ENCODE peak calls at places on chromosome 17, in four cellular contexts. One of them, this sample, is unnamed.

GRCh38 chr17:47990962-47991731 is 20.2 kb downstream of the CDK5RAP3 start:
- DNase-seq in HTR-8/SVneo: no peak
- DNase-seq in activated gamma-delta T cell treated with anti-CD3 and anti-CD28 coated beads, Interleukin-2, amount 50 U/mL, for 16 hours: no peak
- DNase-seq in iris pigment epithelial cell: no peak
- DNase-seq in this sample: no peak

GRCh38 chr17:76678330-76678729 is 32.4 kb downstream of the MXRA7 start:
- DNase-seq in HTR-8/SVneo: no peak
- DNase-seq in iris pigment epithelial cell: no peak
- DNase-seq in activated gamma-delta T cell treated with anti-CD3 and anti-CD28 coated beads, Interleukin-2, amount 50 U/mL, for 16 hours: peak
- DNase-seq in this sample: peak

GRCh38 chr17:80513892-80514291 is 30.7 kb upstream of the RPTOR start:
- DNase-seq in activated gamma-delta T cell treated with anti-CD3 and anti-CD28 coated beads, Interleukin-2, amount 50 U/mL, for 16 hours: no peak
- DNase-seq in HTR-8/SVneo: no peak
- DNase-seq in iris pigment epithelial cell: peak
- DNase-seq in this sample: no peak

GRCh38 chr17:19538095-19539039 is 4.7 kb downstream of the SLC47A1 start:
- DNase-seq in HTR-8/SVneo: no peak
- DNase-seq in activated gamma-delta T cell treated with anti-CD3 and anti-CD28 coated beads, Interleukin-2, amount 50 U/mL, for 16 hours: no peak
- DNase-seq in iris pigment epithelial cell: no peak
- DNase-seq in this sample: no peak

GRCh38 chr17:51298508-51299371 is 38.4 kb downstream of the UTP18 start:
- DNase-seq in HTR-8/SVneo: peak
- DNase-seq in iris pigment epithelial cell: peak
- DNase-seq in activated gamma-delta T cell treated with anti-CD3 and anti-CD28 coated beads, Interleukin-2, amount 50 U/mL, for 16 hours: no peak
- DNase-seq in this sample: no peak

GRCh38 chr17:60305141-60305540 is 86.8 kb downstream of the USP32 start:
- DNase-seq in iris pigment epithelial cell: peak
- DNase-seq in activated gamma-delta T cell treated with anti-CD3 and anti-CD28 coated beads, Interleukin-2, amount 50 U/mL, for 16 hours: no peak
- DNase-seq in HTR-8/SVneo: no peak
- DNase-seq in this sample: no peak

GRCh38 chr17:75525806-75526554 is 483 bp downstream of the LLGL2 start:
- DNase-seq in iris pigment epithelial cell: no peak
- DNase-seq in activated gamma-delta T cell treated with anti-CD3 and anti-CD28 coated beads, Interleukin-2, amount 50 U/mL, for 16 hours: no peak
- DNase-seq in HTR-8/SVneo: no peak
- DNase-seq in this sample: no peak

GRCh38 chr17:35679007-35679682 is 52.3 kb upstream of the RASL10B start:
- DNase-seq in activated gamma-delta T cell treated with anti-CD3 and anti-CD28 coated beads, Interleukin-2, amount 50 U/mL, for 16 hours: no peak
- DNase-seq in iris pigment epithelial cell: peak
- DNase-seq in HTR-8/SVneo: no peak
- DNase-seq in this sample: no peak

GRCh38 chr17:59829217-59830006 is 63.3 kb downstream of the TUBD1 start:
- DNase-seq in activated gamma-delta T cell treated with anti-CD3 and anti-CD28 coated beads, Interleukin-2, amount 50 U/mL, for 16 hours: no peak
- DNase-seq in HTR-8/SVneo: peak
- DNase-seq in iris pigment epithelial cell: peak
- DNase-seq in this sample: peak

GRCh38 chr17:47280072-47280811 is 26.6 kb downstream of the ITGB3 start:
- DNase-seq in iris pigment epithelial cell: peak
- DNase-seq in HTR-8/SVneo: no peak
- DNase-seq in activated gamma-delta T cell treated with anti-CD3 and anti-CD28 coated beads, Interleukin-2, amount 50 U/mL, for 16 hours: no peak
- DNase-seq in this sample: no peak

GRCh38 chr17:7307686-7308624 is 527 bp downstream of the EIF5A start:
- DNase-seq in iris pigment epithelial cell: peak
- DNase-seq in HTR-8/SVneo: no peak
- DNase-seq in activated gamma-delta T cell treated with anti-CD3 and anti-CD28 coated beads, Interleukin-2, amount 50 U/mL, for 16 hours: no peak
- DNase-seq in this sample: peak

GRCh38 chr17:17358060-17358751 is 55.0 kb downstream of the NT5M start:
- DNase-seq in iris pigment epithelial cell: no peak
- DNase-seq in activated gamma-delta T cell treated with anti-CD3 and anti-CD28 coated beads, Interleukin-2, amount 50 U/mL, for 16 hours: no peak
- DNase-seq in HTR-8/SVneo: no peak
- DNase-seq in this sample: no peak

GRCh38 chr17:34822007-34822737 is 139.1 kb downstream of the CCT6B start:
- DNase-seq in iris pigment epithelial cell: no peak
- DNase-seq in activated gamma-delta T cell treated with anti-CD3 and anti-CD28 coated beads, Interleukin-2, amount 50 U/mL, for 16 hours: no peak
- DNase-seq in HTR-8/SVneo: no peak
- DNase-seq in this sample: no peak

GRCh38 chr17:73986641-73987177 is 216.8 kb upstream of the RPL38 start:
- DNase-seq in iris pigment epithelial cell: no peak
- DNase-seq in HTR-8/SVneo: no peak
- DNase-seq in activated gamma-delta T cell treated with anti-CD3 and anti-CD28 coated beads, Interleukin-2, amount 50 U/mL, for 16 hours: no peak
- DNase-seq in this sample: no peak

GRCh38 chr17:29667969-29668368 is 45.3 kb upstream of the CORO6 start:
- DNase-seq in iris pigment epithelial cell: no peak
- DNase-seq in activated gamma-delta T cell treated with anti-CD3 and anti-CD28 coated beads, Interleukin-2, amount 50 U/mL, for 16 hours: no peak
- DNase-seq in HTR-8/SVneo: no peak
- DNase-seq in this sample: no peak

GRCh38 chr17:47946516-47946915 is 5.1 kb downstream of the PNPO start:
- DNase-seq in activated gamma-delta T cell treated with anti-CD3 and anti-CD28 coated beads, Interleukin-2, amount 50 U/mL, for 16 hours: no peak
- DNase-seq in HTR-8/SVneo: no peak
- DNase-seq in iris pigment epithelial cell: no peak
- DNase-seq in this sample: no peak

GRCh38 chr17:32551186-32551955 is 64.6 kb downstream of the CDK5R1 start:
- DNase-seq in activated gamma-delta T cell treated with anti-CD3 and anti-CD28 coated beads, Interleukin-2, amount 50 U/mL, for 16 hours: no peak
- DNase-seq in HTR-8/SVneo: no peak
- DNase-seq in iris pigment epithelial cell: peak
- DNase-seq in this sample: peak

GRCh38 chr17:48310748-48311213 is 119.2 kb downstream of the SKAP1 start:
- DNase-seq in HTR-8/SVneo: no peak
- DNase-seq in iris pigment epithelial cell: no peak
- DNase-seq in activated gamma-delta T cell treated with anti-CD3 and anti-CD28 coated beads, Interleukin-2, amount 50 U/mL, for 16 hours: no peak
- DNase-seq in this sample: no peak

GRCh38 chr17:2264023-2264860 is 39.3 kb downstream of the SMG6 start:
- DNase-seq in HTR-8/SVneo: no peak
- DNase-seq in iris pigment epithelial cell: peak
- DNase-seq in activated gamma-delta T cell treated with anti-CD3 and anti-CD28 coated beads, Interleukin-2, amount 50 U/mL, for 16 hours: no peak
- DNase-seq in this sample: no peak

GRCh38 chr17:8742274-8742673 is 2.4 kb downstream of the CCDC42 start:
- DNase-seq in activated gamma-delta T cell treated with anti-CD3 and anti-CD28 coated beads, Interleukin-2, amount 50 U/mL, for 16 hours: no peak
- DNase-seq in iris pigment epithelial cell: no peak
- DNase-seq in HTR-8/SVneo: no peak
- DNase-seq in this sample: no peak

GRCh38 chr17:50483266-50483665 is 4.6 kb downstream of the RSAD1 start:
- DNase-seq in HTR-8/SVneo: no peak
- DNase-seq in activated gamma-delta T cell treated with anti-CD3 and anti-CD28 coated beads, Interleukin-2, amount 50 U/mL, for 16 hours: no peak
- DNase-seq in iris pigment epithelial cell: no peak
- DNase-seq in this sample: no peak

GRCh38 chr17:50887705-50888245 is 21.6 kb upstream of the TOB1 start:
- DNase-seq in iris pigment epithelial cell: no peak
- DNase-seq in HTR-8/SVneo: no peak
- DNase-seq in activated gamma-delta T cell treated with anti-CD3 and anti-CD28 coated beads, Interleukin-2, amount 50 U/mL, for 16 hours: no peak
- DNase-seq in this sample: no peak

GRCh38 chr17:58595194-58595792 is 80.9 kb upstream of the MTMR4 start:
- DNase-seq in activated gamma-delta T cell treated with anti-CD3 and anti-CD28 coated beads, Interleukin-2, amount 50 U/mL, for 16 hours: no peak
- DNase-seq in HTR-8/SVneo: no peak
- DNase-seq in iris pigment epithelial cell: no peak
- DNase-seq in this sample: no peak

GRCh38 chr17:33500141-33500540 is 207.0 kb upstream of the ASIC2 start:
- DNase-seq in activated gamma-delta T cell treated with anti-CD3 and anti-CD28 coated beads, Interleukin-2, amount 50 U/mL, for 16 hours: no peak
- DNase-seq in iris pigment epithelial cell: no peak
- DNase-seq in HTR-8/SVneo: no peak
- DNase-seq in this sample: no peak

GRCh38 chr17:27550974-27551505 is 79.9 kb upstream of the LGALS9 start:
- DNase-seq in HTR-8/SVneo: no peak
- DNase-seq in iris pigment epithelial cell: no peak
- DNase-seq in activated gamma-delta T cell treated with anti-CD3 and anti-CD28 coated beads, Interleukin-2, amount 50 U/mL, for 16 hours: no peak
- DNase-seq in this sample: no peak

GRCh38 chr17:4177732-4178131 is 34.7 kb downstream of the CYB5D2 start:
- DNase-seq in HTR-8/SVneo: no peak
- DNase-seq in iris pigment epithelial cell: no peak
- DNase-seq in activated gamma-delta T cell treated with anti-CD3 and anti-CD28 coated beads, Interleukin-2, amount 50 U/mL, for 16 hours: no peak
- DNase-seq in this sample: no peak

GRCh38 chr17:3848229-3848628 is 2.2 kb upstream of the NCBP3 start:
- DNase-seq in activated gamma-delta T cell treated with anti-CD3 and anti-CD28 coated beads, Interleukin-2, amount 50 U/mL, for 16 hours: no peak
- DNase-seq in HTR-8/SVneo: no peak
- DNase-seq in iris pigment epithelial cell: no peak
- DNase-seq in this sample: no peak

GRCh38 chr17:73466704-73467433 is 155.1 kb upstream of the CDC42EP4 start:
- DNase-seq in HTR-8/SVneo: no peak
- DNase-seq in iris pigment epithelial cell: no peak
- DNase-seq in activated gamma-delta T cell treated with anti-CD3 and anti-CD28 coated beads, Interleukin-2, amount 50 U/mL, for 16 hours: no peak
- DNase-seq in this sample: no peak

GRCh38 chr17:61144876-61145564 is 254.6 kb upstream of the TBX2 start:
- DNase-seq in activated gamma-delta T cell treated with anti-CD3 and anti-CD28 coated beads, Interleukin-2, amount 50 U/mL, for 16 hours: no peak
- DNase-seq in iris pigment epithelial cell: no peak
- DNase-seq in HTR-8/SVneo: no peak
- DNase-seq in this sample: no peak

This sample was measured in activated T-cell treated with anti-CD3 and anti-CD28 coated beads, Interleukin-2, amount 50 U/mL, for 72 hours.